ENCODE peak calls at places on chromosomes 1 and 21, in seven cellular contexts. W, L, K, H, R, J and V are unnamed samples.
A peak's percentile ranks its signal among the peaks of the same experiment; 100 is the strongest.

GRCh38 chr1:170711682-170712081 is 47.8 kb downstream of the PRRX1 start:
- DNase-seq in W (peak; percentile 87), L (no peak), K (no peak), H (no peak), R (no peak), J (peak; percentile 91), V (peak; percentile 83)

GRCh38 chr21:45093064-45093532 is 18.7 kb downstream of the ADARB1 start:
- DNase-seq in W (no peak), L (no peak), K (no peak), H (no peak), R (no peak), J (no peak), V (no peak)

GRCh38 chr1:65958561-65959350 is 166.1 kb downstream of the PDE4B start:
- DNase-seq in W (peak; percentile 72), L (peak; percentile 16), K (peak; percentile 10), H (no peak), R (peak; percentile 78), J (peak; percentile 68), V (peak; percentile 68)

GRCh38 chr1:201190624-201191051 is at the start of gene IGFN1:
- DNase-seq in W (no peak), L (no peak), K (peak; percentile 87), H (no peak), R (no peak), J (no peak), V (no peak)

GRCh38 chr1:3067671-3068399 is 1.2 kb upstream of the PRDM16 start:
- DNase-seq in W (no peak), L (no peak), K (peak; percentile 76), H (no peak), R (no peak), J (no peak), V (no peak)

GRCh38 chr1:25157846-25158245 is 74.5 kb downstream of the SYF2 start:
- DNase-seq in W (no peak), L (no peak), K (no peak), H (no peak), R (no peak), J (no peak), V (no peak)

GRCh38 chr1:161008857-161009554 is 11.9 kb downstream of the F11R start:
- DNase-seq in W (peak; percentile 22), L (peak; percentile 12), K (no peak), H (no peak), R (peak; percentile 76), J (peak; percentile 67), V (no peak)

GRCh38 chr1:61980561-61980960 is 214.1 kb upstream of the L1TD1 start:
- DNase-seq in W (peak; percentile 12), L (no peak), K (peak; percentile 8), H (no peak), R (peak; percentile 27), J (no peak), V (peak; percentile 69)

GRCh38 chr1:155003227-155003765 is 694 bp downstream of the ZBTB7B start:
- DNase-seq in W (no peak), L (no peak), K (peak; percentile 73), H (peak; percentile 59), R (no peak), J (no peak), V (no peak)

GRCh38 chr1:199710974-199711373 is 316.5 kb upstream of the NR5A2 start:
- DNase-seq in W (no peak), L (no peak), K (no peak), H (no peak), R (no peak), J (no peak), V (no peak)

GRCh38 chr1:199701731-199702130 is 325.8 kb upstream of the NR5A2 start:
- DNase-seq in W (peak; percentile 12), L (no peak), K (no peak), H (no peak), R (peak; percentile 28), J (peak; percentile 33), V (no peak)

GRCh38 chr1:199704231-199704630 is 323.3 kb upstream of the NR5A2 start:
- DNase-seq in W (no peak), L (no peak), K (no peak), H (no peak), R (no peak), J (no peak), V (no peak)

GRCh38 chr1:199705825-199706224 is 321.7 kb upstream of the NR5A2 start:
- DNase-seq in W (no peak), L (no peak), K (no peak), H (no peak), R (no peak), J (no peak), V (no peak)

GRCh38 chr1:199706826-199707606 is 320.5 kb upstream of the NR5A2 start:
- DNase-seq in W (no peak), L (no peak), K (no peak), H (no peak), R (no peak), J (no peak), V (no peak)
- H3K4me3 ChIP-seq in W (no peak overlapping the region), L (no peak overlapping the region), K (no peak overlapping the region), H (no peak overlapping the region), R (no peak overlapping the region), J (no peak overlapping the region), V (no peak overlapping the region)

GRCh38 chr21:29942033-29942432 is 2.2 kb upstream of the GRIK1 start:
- DNase-seq in W (no peak), L (no peak), K (no peak), H (no peak), R (no peak), J (no peak), V (no peak)

GRCh38 chr21:29940993-29941392 is 1.2 kb upstream of the GRIK1 start:
- DNase-seq in W (no peak), L (no peak), K (no peak), H (no peak), R (no peak), J (no peak), V (no peak)

GRCh38 chr21:29939859-29940245 is at the start of gene GRIK1:
- DNase-seq in W (peak; percentile 4), L (no peak), K (peak; percentile 30), H (peak; percentile 16), R (no peak), J (no peak), V (peak; percentile 13)

GRCh38 chr21:29943885-29944284 is 4.1 kb upstream of the GRIK1 start:
- DNase-seq in W (no peak), L (no peak), K (peak; percentile 21), H (no peak), R (no peak), J (no peak), V (no peak)

DNA sequence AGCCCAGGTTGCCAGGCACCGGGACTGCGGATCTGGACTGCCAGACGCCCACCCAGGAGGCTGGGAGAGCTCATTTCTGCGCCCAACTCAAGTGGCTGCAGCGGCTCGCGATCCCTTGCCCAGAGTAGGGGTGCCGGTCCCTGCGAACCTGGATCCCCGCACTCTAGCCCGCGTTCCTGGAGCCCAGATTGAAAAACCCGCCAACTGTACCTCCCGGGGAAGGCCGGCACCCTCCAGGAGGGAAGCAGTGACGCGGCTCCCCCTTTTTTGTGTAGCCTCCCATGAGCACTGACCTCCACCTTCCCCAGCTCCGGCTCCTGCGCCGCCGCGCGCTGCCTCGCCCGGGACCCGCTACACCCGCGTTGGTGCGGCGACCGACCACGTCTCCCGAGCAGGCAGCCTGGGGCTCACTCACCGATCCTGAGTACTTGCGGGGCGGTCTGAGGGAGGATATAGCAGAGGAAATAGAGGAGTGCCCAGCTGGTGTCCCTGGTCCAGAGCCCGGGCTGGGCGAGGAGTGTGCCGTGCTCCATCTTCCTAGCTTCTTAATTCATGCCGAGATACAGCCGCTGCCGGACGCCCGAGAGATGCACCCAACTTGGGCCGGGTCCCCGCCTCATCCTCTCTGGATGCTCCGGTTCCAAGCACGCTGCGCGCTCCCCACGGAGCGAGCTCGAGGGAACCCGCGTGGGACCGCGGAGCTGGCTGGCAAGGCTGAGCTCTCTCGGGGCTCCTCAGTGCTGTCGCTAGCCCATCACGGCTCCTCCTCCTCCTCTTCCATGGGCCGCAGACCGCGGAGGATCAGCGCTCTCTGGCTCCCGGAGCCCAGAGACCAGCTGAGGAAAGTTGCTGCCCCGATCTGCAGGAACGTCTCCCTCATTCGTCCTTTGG is 583 bp downstream of the GRIK1 start:
- DNase-seq in W (peak; percentile 13), L (no peak), K (peak; percentile 52), H (peak; percentile 31), R (no peak), J (no peak), V (peak; percentile 9)
- H3K4me3 ChIP-seq in W (peak overlapping the region; percentile 2), L (no peak overlapping the region), K (peak overlapping the region; percentile 54), H (no peak overlapping the region), R (peak overlapping the region; percentile 2), J (peak overlapping the region; percentile 44), V (peak overlapping the region; percentile 35)

DNA sequence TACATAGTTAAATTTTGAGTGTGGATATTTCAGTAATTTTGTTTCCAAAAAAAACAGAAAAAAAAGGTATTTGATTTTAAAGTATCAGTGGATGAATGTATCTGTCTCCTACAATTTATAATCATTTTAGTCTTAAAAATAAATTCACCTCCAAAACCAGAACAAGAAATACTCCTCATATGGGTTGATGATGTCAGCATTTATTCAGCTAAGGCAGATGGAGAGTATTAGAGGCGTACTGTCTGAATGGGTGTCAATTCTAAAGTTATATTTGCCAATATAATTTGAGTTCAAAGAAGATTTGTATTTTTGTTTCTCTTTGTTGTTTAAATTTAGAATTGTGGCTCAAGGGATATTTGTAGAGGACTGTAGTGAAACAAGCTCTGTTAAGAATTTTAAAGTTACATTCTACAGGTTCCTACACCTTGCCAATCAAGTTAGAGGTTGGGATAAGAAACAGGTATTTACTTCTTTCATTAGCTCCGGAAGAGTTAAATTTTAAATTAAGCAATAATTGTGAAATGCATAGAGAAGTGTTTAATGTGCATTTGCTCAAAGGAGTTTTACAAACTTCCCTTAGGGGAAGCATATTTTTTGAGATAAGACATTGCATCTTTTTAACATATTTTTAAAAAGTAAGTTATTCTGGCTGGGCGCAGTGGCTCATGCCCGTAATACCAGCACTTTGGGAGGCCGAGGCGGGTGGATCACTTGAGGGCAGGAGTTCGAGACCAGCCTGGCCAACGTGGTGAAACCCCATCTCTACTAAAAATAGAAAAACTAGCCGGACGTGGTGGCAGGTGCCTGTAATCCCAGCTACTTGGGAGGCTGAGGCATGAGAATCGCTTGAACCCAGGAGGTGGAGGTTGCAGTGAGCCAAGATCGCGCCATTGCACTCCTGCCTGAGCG is 1.2 kb downstream of the PLA2G4A start:
- DNase-seq in W (no peak), L (no peak), K (no peak), H (no peak), R (no peak), J (peak; percentile 15), V (no peak)
- H3K4me3 ChIP-seq in W (peak overlapping the region; percentile 70), L (no peak overlapping the region), K (no peak overlapping the region), H (no peak overlapping the region), R (peak overlapping the region; percentile 97), J (peak overlapping the region; percentile 96), V (peak overlapping the region; percentile 61)

DNA sequence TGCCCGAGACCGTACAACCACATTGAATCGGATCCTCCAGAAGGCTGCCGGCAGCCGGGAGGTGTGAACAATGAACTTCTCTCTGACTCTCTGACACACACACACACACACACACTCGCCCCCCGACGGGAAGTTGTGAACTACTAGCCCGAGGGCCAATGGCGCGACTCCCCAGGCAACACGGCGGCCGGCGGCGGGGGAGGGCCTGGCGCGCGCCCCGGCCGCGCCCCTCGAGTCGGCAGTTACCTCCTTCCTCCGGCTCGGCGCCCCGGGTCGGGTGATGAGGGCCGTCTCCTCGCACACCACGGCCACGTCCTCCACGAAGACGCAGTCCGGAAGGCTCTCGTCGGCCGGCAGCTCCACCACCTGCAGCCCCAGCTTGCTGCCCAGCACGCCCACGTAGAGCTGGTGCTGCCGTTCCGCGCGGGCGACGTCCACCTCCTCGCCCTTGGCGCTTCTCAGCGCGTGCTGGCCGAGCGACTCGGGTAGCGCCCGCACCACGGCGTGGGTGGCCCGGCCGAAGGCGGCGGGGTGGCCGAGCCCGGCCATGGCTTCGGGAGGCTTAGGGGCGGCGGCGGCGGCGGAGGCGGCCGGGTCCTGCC is 361 bp downstream of the DDAH1 start:
- DNase-seq in W (peak; percentile 80), L (peak; percentile 40), K (peak; percentile 86), H (no peak), R (peak; percentile 71), J (peak; percentile 66), V (peak; percentile 78)
- H3K4me3 ChIP-seq in W (peak overlapping the region; percentile 80), L (peak overlapping the region; percentile 93), K (peak overlapping the region; percentile 84), H (no peak overlapping the region), R (peak overlapping the region; percentile 75), J (peak overlapping the region; percentile 84), V (peak overlapping the region; percentile 89)